ENCODE peak calls at places on chromosomes 6 and 20, in four cellular contexts. D is NCI-H1092, P is GM03348, H is A172. I is an unnamed sample.

GRCh38 chr20:1335961-1336698 is 7.2 kb upstream of the SDCBP2 start:
- DNase-seq in D (no peak), H (no peak), P (no peak), I (no peak)

GRCh38 chr6:130742282-130742681 is 84.9 kb upstream of the SMLR1 start:
- DNase-seq in D (no peak), H (peak), P (peak), I (no peak)

GRCh38 chr6:37032239-37032638 is 26.8 kb downstream of the FGD2 start:
- DNase-seq in H (no peak), P (no peak), D (no peak), I (no peak)

GRCh38 chr20:24742989-24743388 is 206.1 kb upstream of the CST7 start:
- DNase-seq in P (no peak), H (no peak), D (no peak), I (no peak)

GRCh38 chr6:150881911-150882481 is 16.5 kb downstream of the MTHFD1L start:
- DNase-seq in P (peak), D (no peak), H (peak), I (peak)

GRCh38 chr6:168385858-168386735 is 54.9 kb upstream of the SMOC2 start:
- DNase-seq in P (no peak), H (no peak), D (peak), I (no peak)

GRCh38 chr20:57022306-57022705 is 244.1 kb downstream of the BMP7 start:
- DNase-seq in P (no peak), H (no peak), D (no peak), I (no peak)

GRCh38 chr6:13709698-13710551 is 1.7 kb downstream of the RANBP9 start:
- DNase-seq in D (no peak), H (no peak), P (no peak), I (peak)

GRCh38 chr20:43431120-43431519 is 26.6 kb upstream of the SRSF6 start:
- DNase-seq in D (no peak), P (no peak), H (peak), I (no peak)

GRCh38 chr6:103854059-103854458 is 1005.7 kb downstream of the HACE1 start:
- DNase-seq in H (no peak), P (no peak), D (no peak), I (no peak)

GRCh38 chr20:37303637-37304036 is 14.2 kb downstream of the MANBAL start:
- DNase-seq in P (no peak), H (no peak), D (no peak), I (no peak)

GRCh38 chr6:22622390-22622789 is 53.0 kb downstream of the HDGFL1 start:
- DNase-seq in D (no peak), P (no peak), H (no peak), I (no peak)

GRCh38 chr6:63923139-63923739 is 287.6 kb downstream of the PHF3 start:
- DNase-seq in H (no peak), P (peak), D (no peak), I (peak)

GRCh38 chr6:108588586-108588985 is 27.9 kb downstream of the FOXO3 start:
- DNase-seq in D (no peak), H (peak), P (peak), I (peak)

GRCh38 chr6:127182501-127182900 is 64.0 kb downstream of the RSPO3 start:
- DNase-seq in P (peak), H (no peak), D (no peak), I (no peak)

GRCh38 chr20:58026361-58026760 is 202.1 kb downstream of the ANKRD60 start:
- DNase-seq in H (no peak), D (no peak), P (no peak), I (no peak)

GRCh38 chr20:32439132-32439829 is 81.2 kb downstream of the ASXL1 start:
- DNase-seq in P (peak), H (peak), D (no peak), I (no peak)

GRCh38 chr20:62602550-62602949 is 39.8 kb upstream of the SLCO4A1 start:
- DNase-seq in D (no peak), P (no peak), H (peak), I (peak)

GRCh38 chr6:125858427-125859320 is 67.9 kb downstream of the NCOA7 start:
- DNase-seq in H (no peak), P (peak), D (no peak), I (peak)

GRCh38 chr6:168196385-168196860 is 117.4 kb upstream of the FRMD1 start:
- DNase-seq in D (peak), H (no peak), P (no peak), I (no peak)

GRCh38 chr6:79782775-79783174 is 151.6 kb downstream of the SH3BGRL2 start:
- DNase-seq in D (no peak), H (no peak), P (no peak), I (no peak)

GRCh38 chr6:134534708-134535149 is 216.8 kb upstream of the SGK1 start:
- DNase-seq in P (peak), H (peak), D (no peak), I (no peak)

GRCh38 chr6:35706468-35706867 is 17.8 kb upstream of the FKBP5 start:
- DNase-seq in P (no peak), H (no peak), D (no peak), I (no peak)